ENCODE peak calls at places on chromosomes 2 and 18, in four cellular contexts. E is WTC11, X is K562, I is HepG2. W is an unnamed sample.

GRCh38 chr2:182666674-182667320 is 49.3 kb upstream of the DNAJC10 start:
- DNase-seq in E (no peak), X (peak), I (peak), W (no peak)

GRCh38 chr18:34261865-34262780 is 37.4 kb upstream of the NOL4 start:
- DNase-seq in E (no peak), X (no peak), I (no peak), W (no peak)

GRCh38 chr18:54004828-54005227 is 219.6 kb downstream of the MBD2 start:
- DNase-seq in E (peak), X (no peak), I (peak), W (no peak)

GRCh38 chr18:79440728-79441127 is 45.0 kb downstream of the NFATC1 start:
- DNase-seq in E (no peak), X (no peak), I (no peak), W (no peak)

GRCh38 chr2:153287109-153287801 is 191.3 kb downstream of the RPRM start:
- DNase-seq in E (peak), X (peak), I (peak), W (no peak)

GRCh38 chr2:239495816-239496371 is 95.1 kb upstream of the HDAC4 start:
- DNase-seq in E (no peak), X (no peak), I (no peak), W (no peak)

GRCh38 chr18:33116376-33116775 is 324.1 kb downstream of the CCDC178 start:
- DNase-seq in E (no peak), X (no peak), I (no peak), W (no peak)

GRCh38 chr2:191218292-191218898 is 26.8 kb upstream of the MYO1B start:
- DNase-seq in E (peak), X (peak), I (peak), W (no peak)

GRCh38 chr18:55779711-55780590 is 192.0 kb upstream of the TCF4 start:
- DNase-seq in E (peak), X (peak), I (no peak), W (no peak)

GRCh38 chr18:59837586-59837985 is 62.2 kb upstream of the PMAIP1 start:
- DNase-seq in E (peak), X (peak), I (peak), W (peak)

GRCh38 chr2:239475161-239476028 is 74.6 kb upstream of the HDAC4 start:
- DNase-seq in E (no peak), X (no peak), I (no peak), W (no peak)

GRCh38 chr2:128058114-128058513 is 30.3 kb upstream of the SAP130 start:
- DNase-seq in E (no peak), X (no peak), I (no peak), W (no peak)

GRCh38 chr2:239184968-239185903 is 215.6 kb downstream of the HDAC4 start:
- DNase-seq in E (no peak), X (no peak), I (no peak), W (no peak)

GRCh38 chr2:62641410-62641843 is 64.1 kb upstream of the EHBP1 start:
- DNase-seq in E (no peak), X (no peak), I (no peak), W (no peak)

GRCh38 chr18:59929621-59930295 is 30.0 kb downstream of the PMAIP1 start:
- DNase-seq in E (no peak), X (no peak), I (no peak), W (no peak)

GRCh38 chr2:15797231-15797945 is 143.0 kb upstream of the MYCN start:
- DNase-seq in E (peak), X (peak), I (no peak), W (no peak)

GRCh38 chr18:47981830-47982229 is 51.4 kb upstream of the SMAD2 start:
- DNase-seq in E (no peak), X (no peak), I (no peak), W (no peak)

GRCh38 chr2:56580242-56580641 is 396.5 kb downstream of the CCDC85A start:
- DNase-seq in E (no peak), X (no peak), I (no peak), W (no peak)

GRCh38 chr18:41060967-41061366 is 894.1 kb upstream of the PIK3C3 start:
- DNase-seq in E (no peak), X (no peak), I (no peak), W (no peak)

GRCh38 chr2:176096243-176096985 is 3.2 kb upstream of the HOXD12 start:
- DNase-seq in E (no peak), X (no peak), I (no peak), W (no peak)

GRCh38 chr18:8424917-8425725 is 184.1 kb upstream of the RAB12 start:
- DNase-seq in E (no peak), X (no peak), I (peak), W (no peak)

GRCh38 chr18:44723366-44723765 is 42.7 kb downstream of the SETBP1 start:
- DNase-seq in E (no peak), X (no peak), I (no peak), W (no peak)

GRCh38 chr2:2901384-2902345 is 476.0 kb downstream of the EIPR1 start:
- DNase-seq in E (no peak), X (no peak), I (peak), W (peak)

GRCh38 chr2:231207734-231208133 is 9.3 kb downstream of the ARMC9 start:
- DNase-seq in E (no peak), X (no peak), I (no peak), W (no peak)

GRCh38 chr2:157418215-157418614 is 25.7 kb downstream of the CYTIP start:
- DNase-seq in E (no peak), X (no peak), I (no peak), W (no peak)

GRCh38 chr2:73980566-73980965 is 4.1 kb upstream of the TET3 start:
- DNase-seq in E (no peak), X (no peak), I (peak), W (no peak)

GRCh38 chr18:64409511-64409910 is 260.6 kb upstream of the LINC00305 start:
- DNase-seq in E (no peak), X (no peak), I (no peak), W (no peak)

GRCh38 chr2:19799881-19800780 is 101.7 kb downstream of the TTC32 start:
- DNase-seq in E (no peak), X (no peak), I (no peak), W (no peak)

GRCh38 chr18:70044626-70045025 is 97.0 kb upstream of the CD226 start:
- DNase-seq in E (no peak), X (no peak), I (no peak), W (no peak)

GRCh38 chr2:217650229-217650628 is 352.6 kb downstream of the TNS1 start:
- DNase-seq in E (no peak), X (no peak), I (no peak), W (no peak)

GRCh38 chr18:36158261-36158867 is 28.7 kb downstream of the ELP2 start:
- DNase-seq in E (no peak), X (no peak), I (no peak), W (no peak)

GRCh38 chr2:238285653-238286082 is 2.7 kb downstream of the PER2 start:
- DNase-seq in E (no peak), X (no peak), I (peak), W (no peak)

GRCh38 chr2:160267022-160267421 is 67.0 kb upstream of the ITGB6 start:
- DNase-seq in E (no peak), X (no peak), I (no peak), W (no peak)
- TF ChIP-seq TCF7 in E (no peak), X (no peak), I (no peak), W (no peak)

GRCh38 chr2:102803041-102803896 is 41.4 kb downstream of the TMEM182 start:
- DNase-seq in E (no peak), X (no peak), I (peak), W (no peak)

GRCh38 chr2:102809291-102810189 is 47.7 kb downstream of the TMEM182 start:
- DNase-seq in E (no peak), X (no peak), I (peak), W (no peak)

GRCh38 chr2:102803897-102804217 is 42.0 kb downstream of the TMEM182 start:
- DNase-seq in E (no peak), X (no peak), I (no peak), W (no peak)

GRCh38 chr2:102801858-102802699 is 40.2 kb downstream of the TMEM182 start:
- DNase-seq in E (no peak), X (no peak), I (peak), W (no peak)

GRCh38 chr2:102806250-102806837 is 44.5 kb downstream of the TMEM182 start:
- DNase-seq in E (peak), X (peak), I (peak), W (no peak)
- TF ChIP-seq TCF7 in E (no peak), X (no peak), I (no peak), W (no peak)

DNA sequence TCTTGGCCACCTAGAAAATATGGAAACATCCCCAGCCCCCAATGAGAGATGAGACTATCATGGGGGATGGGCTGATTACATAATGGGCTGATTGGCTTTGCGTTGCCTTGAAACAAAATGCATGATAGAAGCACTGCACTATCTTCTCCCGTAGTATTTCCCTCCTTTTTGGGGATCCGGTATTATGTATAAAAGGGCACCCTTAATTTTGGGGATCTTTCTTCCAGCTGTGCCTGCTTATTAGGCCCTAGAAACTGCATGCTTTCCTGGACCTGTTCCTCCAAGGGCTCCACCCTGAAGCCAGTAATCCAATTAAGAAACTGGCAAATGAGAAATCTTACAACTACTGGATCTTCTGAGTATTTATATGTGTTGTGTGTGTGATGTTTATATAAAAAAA is 34.9 kb upstream of the SH3RF3 start:
- DNase-seq in E (no peak), X (no peak), I (no peak), W (no peak)
- TF ChIP-seq TCF7 in E (no peak), X (no peak), I (no peak), W (no peak)

DNA sequence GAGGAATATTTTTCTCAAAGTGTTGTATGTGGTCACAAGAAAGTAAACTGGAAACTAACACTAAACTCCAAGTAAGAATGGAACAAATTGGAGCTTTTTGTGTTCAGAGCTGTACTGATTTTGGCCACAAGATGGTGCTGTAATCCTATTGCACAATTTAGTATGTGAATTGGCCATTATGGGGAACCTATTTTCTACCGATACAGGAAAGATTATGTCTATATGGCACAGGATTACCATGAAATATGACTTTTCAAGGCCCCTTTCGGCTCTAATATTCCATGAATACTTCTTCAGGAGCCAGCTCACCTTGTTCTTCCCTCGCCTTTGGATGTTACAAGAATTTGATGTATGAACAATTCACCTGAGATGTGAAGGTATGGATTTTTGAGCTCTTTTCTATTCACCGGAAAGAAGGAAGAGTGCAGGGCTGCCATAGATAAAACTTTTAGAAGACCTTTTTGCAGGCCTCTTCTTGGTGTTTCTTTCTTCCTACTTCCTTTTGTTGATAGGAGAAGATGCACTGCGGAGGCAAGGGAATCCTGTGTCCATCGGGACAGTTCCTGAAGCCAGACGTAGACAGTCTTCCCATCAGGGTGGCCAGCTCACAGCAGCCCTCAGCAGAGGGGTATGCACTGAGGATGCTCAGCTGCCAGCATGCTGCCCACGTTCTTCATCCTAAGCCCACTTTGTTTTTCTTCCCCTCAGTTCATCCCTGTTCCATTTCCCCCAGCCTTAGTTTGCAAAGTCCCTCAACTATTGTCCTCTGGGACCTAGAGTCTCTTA is 13.3 kb downstream of the MRPL44 start:
- DNase-seq in E (no peak), X (no peak), I (peak), W (no peak)
- TF ChIP-seq TCF7 in E (no peak), X (no peak), I (no peak), W (no peak)